ENCODE peak calls at places on chromosome 15, in seven cellular contexts. S is H1, X is H9, P is mesendoderm, O is neuronal stem cell, I is trophoblast cell, U is mesenchymal stem cell. V is an unnamed sample.

GRCh38 chr15:69067296-69067695 is 52.8 kb downstream of the NOX5 start:
- DNase-seq in U (no peak), S (no peak), P (no peak), X (peak; percentile 10), I (no peak), O (no peak), V (no peak)

GRCh38 chr15:95948371-95948770 is 382.1 kb upstream of the NR2F2 start:
- DNase-seq in I (no peak), U (no peak), O (no peak), S (no peak), X (no peak), P (no peak), V (no peak)

GRCh38 chr15:62066663-62067447 is at the start of gene C2CD4A:
- DNase-seq in O (peak; percentile 49), P (peak; percentile 92), X (peak; percentile 95), U (peak; percentile 55), I (peak; percentile 61), S (peak; percentile 87), V (peak; percentile 42)

GRCh38 chr15:99055555-99056134 is 48.1 kb upstream of the PGPEP1L start:
- DNase-seq in S (peak; percentile 23), U (no peak), I (no peak), O (no peak), P (no peak), X (no peak), V (no peak)

GRCh38 chr15:78906310-78906608 is 33.6 kb downstream of the MORF4L1 start:
- DNase-seq in P (no peak), O (no peak), U (peak; percentile 89), S (no peak), X (no peak), I (peak; percentile 82), V (peak; percentile 90)

GRCh38 chr15:35115155-35115725 is 30.1 kb upstream of the NANOGP8 start:
- DNase-seq in X (no peak), S (no peak), O (no peak), I (no peak), U (peak; percentile 28), P (no peak), V (peak; percentile 16)

GRCh38 chr15:78347586-78348543 is 7.7 kb downstream of the CRABP1 start:
- DNase-seq in S (no peak), X (no peak), P (peak; percentile 86), U (peak; percentile 49), I (peak; percentile 22), O (no peak), V (no peak)

GRCh38 chr15:64009241-64009640 is 37.0 kb downstream of the DAPK2 start:
- DNase-seq in X (no peak), S (no peak), P (no peak), U (no peak), O (no peak), I (no peak), V (no peak)

GRCh38 chr15:67085818-67086649 is 20.6 kb downstream of the SMAD3 start:
- DNase-seq in O (no peak), S (no peak), I (peak; percentile 73), U (peak; percentile 93), X (no peak), P (peak; percentile 88), V (peak; percentile 88)

GRCh38 chr15:55094152-55094551 is 102.6 kb downstream of the RSL24D1 start:
- DNase-seq in O (no peak), S (no peak), P (no peak), U (no peak), X (no peak), I (no peak), V (no peak)

GRCh38 chr15:78538358-78538757 is 1.9 kb upstream of the PSMA4 start:
- DNase-seq in O (no peak), I (no peak), P (no peak), S (no peak), X (no peak), U (no peak), V (no peak)

GRCh38 chr15:39857132-39857531 is 62.9 kb downstream of the GPR176 start:
- DNase-seq in S (no peak), I (no peak), P (no peak), X (no peak), O (no peak), U (no peak), V (no peak)

GRCh38 chr15:43911235-43911661 is 84.4 kb downstream of the WDR76 start:
- DNase-seq in S (no peak), O (no peak), U (peak; percentile 62), I (no peak), P (no peak), X (no peak), V (peak; percentile 93)

GRCh38 chr15:39453500-39454073 is 127.3 kb upstream of the THBS1 start:
- DNase-seq in U (peak; percentile 70), I (peak; percentile 39), X (no peak), O (no peak), S (no peak), P (no peak), V (no peak)

GRCh38 chr15:88542342-88542733 is 4.1 kb downstream of the DET1 start:
- DNase-seq in I (peak; percentile 61), S (no peak), O (no peak), X (no peak), P (no peak), U (peak; percentile 85), V (no peak)

GRCh38 chr15:59170295-59170881 is 36.3 kb upstream of the LDHAL6B start:
- DNase-seq in I (no peak), U (peak; percentile 46), P (peak; percentile 55), X (peak; percentile 48), O (no peak), S (no peak), V (no peak)

GRCh38 chr15:25846377-25846776 is 16.8 kb downstream of the ATP10A start:
- DNase-seq in S (no peak), U (no peak), P (no peak), O (no peak), X (no peak), I (no peak), V (no peak)

GRCh38 chr15:66486887-66487286 is 10.7 kb downstream of the SNAPC5 start:
- DNase-seq in X (no peak), P (no peak), O (no peak), S (no peak), U (no peak), I (no peak), V (no peak)

DNA sequence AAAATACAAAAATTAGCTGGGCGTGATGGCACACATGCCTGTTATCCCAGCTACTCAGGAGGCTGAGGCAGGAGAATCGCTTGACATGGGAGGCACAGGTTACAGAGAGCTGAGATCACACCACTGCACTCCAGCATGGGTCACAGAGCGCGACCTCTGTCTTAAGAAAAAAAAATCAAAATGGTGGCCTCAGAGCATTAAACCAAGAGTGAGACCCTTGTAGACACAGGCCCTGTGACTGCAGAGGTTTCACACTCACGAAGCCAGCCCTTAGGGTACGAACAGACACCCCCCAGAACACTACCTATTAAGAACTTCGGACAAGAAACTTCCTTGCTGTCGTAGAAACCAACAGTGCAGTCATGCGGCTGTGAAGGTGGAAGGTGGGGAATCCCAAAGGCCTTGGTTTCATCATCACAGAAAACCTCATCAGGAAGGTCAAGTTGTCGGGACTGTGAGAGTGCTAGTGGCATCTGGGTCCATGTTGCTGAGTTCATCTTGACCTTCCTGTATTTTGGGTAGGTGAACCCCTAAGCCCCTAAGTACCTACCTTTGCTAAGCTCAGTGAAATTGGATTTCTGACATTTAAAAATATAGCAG is 4.8 kb upstream of the PDE8A start:
- DNase-seq in S (no peak), I (no peak), P (no peak), O (no peak), X (no peak), U (no peak), V (no peak)
- H3K4ac ChIP-seq in S (no peak overlapping the region), I (no peak overlapping the region), P (no peak overlapping the region), O (no peak overlapping the region), X (no peak overlapping the region), U (no peak overlapping the region), V (no peak overlapping the region)

DNA sequence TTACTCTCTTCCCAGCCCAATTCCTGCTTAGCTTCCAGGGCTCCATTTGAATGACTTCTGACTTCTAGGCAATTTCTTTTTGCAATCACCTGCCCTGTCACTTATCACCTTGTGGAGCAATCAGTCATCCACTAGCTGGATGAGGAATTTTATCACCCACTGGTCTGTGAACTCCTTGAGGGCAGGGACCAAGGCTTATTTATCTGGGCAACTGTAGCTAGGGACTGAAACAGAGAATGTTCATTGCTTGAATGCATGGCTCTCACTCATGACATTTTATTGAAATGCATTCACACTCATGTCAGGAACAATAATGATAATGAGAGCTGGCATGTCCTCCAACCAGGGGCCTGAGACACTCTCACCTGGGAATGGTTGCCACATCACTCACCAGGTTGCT is 15.5 kb downstream of the TNFAIP8L3 start:
- DNase-seq in X (no peak), U (no peak), O (no peak), I (peak; percentile 94), S (no peak), P (peak; percentile 32), V (no peak)
- H3K4ac ChIP-seq in X (no peak overlapping the region), U (no peak overlapping the region), O (no peak overlapping the region), I (no peak overlapping the region), S (no peak overlapping the region), P (no peak overlapping the region), V (no peak overlapping the region)

DNA sequence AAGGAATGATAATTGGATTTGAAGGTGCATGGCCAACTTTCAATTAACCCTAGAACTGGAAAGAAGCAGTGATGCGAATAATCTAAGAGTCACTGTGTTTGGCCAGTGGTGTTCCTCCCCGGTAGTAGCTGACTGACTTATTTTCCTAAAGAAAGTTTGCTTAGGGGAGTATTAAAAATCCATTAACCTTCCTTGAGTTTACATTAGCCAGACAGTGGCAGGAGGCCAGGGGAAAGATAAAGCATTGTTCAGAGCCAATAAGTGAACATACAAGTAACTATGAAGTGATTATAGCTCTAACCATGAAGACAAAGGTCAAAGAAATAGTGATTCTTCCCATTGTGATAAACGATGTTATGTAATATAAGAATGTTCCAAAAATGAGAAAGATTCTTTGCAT is 8.9 kb upstream of the TMEM202 start:
- DNase-seq in S (no peak), X (no peak), U (no peak), I (peak; percentile 74), P (no peak), O (no peak), V (peak; percentile 4)
- H3K4ac ChIP-seq in S (no peak overlapping the region), X (no peak overlapping the region), U (no peak overlapping the region), I (no peak overlapping the region), P (no peak overlapping the region), O (no peak overlapping the region), V (no peak overlapping the region)

GRCh38 chr15:29465196-29465595 is 195.6 kb upstream of the NSMCE3 start:
- DNase-seq in U (no peak), O (no peak), S (no peak), X (no peak), I (no peak), P (no peak), V (no peak)

GRCh38 chr15:29470311-29470710 is 200.7 kb upstream of the NSMCE3 start:
- DNase-seq in S (no peak), P (no peak), O (no peak), I (no peak), U (no peak), X (no peak), V (no peak)

GRCh38 chr15:29465816-29466215 is 196.2 kb upstream of the NSMCE3 start:
- DNase-seq in U (no peak), X (no peak), P (no peak), O (no peak), I (no peak), S (no peak), V (no peak)

GRCh38 chr15:29468899-29469298 is 199.3 kb upstream of the NSMCE3 start:
- DNase-seq in S (no peak), O (no peak), X (no peak), I (no peak), P (no peak), U (no peak), V (no peak)

DNA sequence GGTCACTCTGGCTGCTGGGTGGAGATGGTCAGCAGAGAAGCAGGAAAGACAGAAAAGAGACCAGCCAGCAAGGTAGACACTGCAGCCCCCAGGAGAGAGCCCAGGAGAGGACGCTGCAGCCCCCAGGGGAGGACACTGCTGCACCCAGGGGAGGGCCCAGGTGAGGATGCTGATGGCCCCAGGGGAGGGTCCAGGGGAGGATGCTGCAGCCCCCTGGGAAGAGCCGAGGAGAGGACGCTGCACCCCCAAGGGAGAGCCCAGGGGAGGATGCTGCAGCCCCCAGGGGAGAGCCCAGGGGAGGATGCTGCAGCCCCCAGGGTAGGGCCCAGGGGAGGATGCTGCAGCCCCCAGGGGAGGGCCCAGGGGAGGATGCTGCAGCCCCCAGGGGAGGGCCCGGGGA is 196.7 kb upstream of the NSMCE3 start:
- DNase-seq in P (no peak), U (no peak), X (no peak), O (no peak), S (no peak), I (no peak), V (no peak)
- H3K4ac ChIP-seq in P (no peak overlapping the region), U (no peak overlapping the region), X (no peak overlapping the region), O (no peak overlapping the region), S (no peak overlapping the region), I (no peak overlapping the region), V (no peak overlapping the region)